ENCODE peak calls at places on chromosomes 16 and 17, in four cellular contexts. M is CD4-positive, alpha-beta memory T cell; V is fibroblast of lung; D is neural progenitor cell. P is an unnamed sample.
A peak's percentile ranks its signal among the peaks of the same experiment; 100 is the strongest.

GRCh38 chr17:28686296-28686695 is 24.3 kb downstream of the SUPT6H start:
- DNase-seq in V (no peak), M (no peak), D (no peak), P (no peak)

GRCh38 chr16:4372578-4373355 is 1.1 kb downstream of the VASN start:
- DNase-seq in M (no peak), V (no peak), D (peak; percentile 47), P (no peak)

GRCh38 chr17:77738666-77739531 is 219.6 kb upstream of the TNRC6C start:
- DNase-seq in D (no peak), V (no peak), M (no peak), P (no peak)

GRCh38 chr16:65062736-65063583 is 58.9 kb downstream of the CDH11 start:
- DNase-seq in V (peak; percentile 81), D (no peak), M (no peak), P (no peak)

GRCh38 chr17:40791116-40791515 is 8.6 kb downstream of the KRT28 start:
- DNase-seq in M (no peak), V (no peak), D (no peak), P (no peak)

GRCh38 chr16:69885722-69886121 is 65.4 kb upstream of the CLEC18A start:
- DNase-seq in D (no peak), M (no peak), V (no peak), P (no peak)

GRCh38 chr16:85913688-85914422 is 14.9 kb downstream of the IRF8 start:
- DNase-seq in D (peak; percentile 52), M (no peak), V (no peak), P (no peak)

GRCh38 chr17:75845933-75846700 is 1.9 kb upstream of the UNC13D start:
- DNase-seq in D (no peak), M (no peak), V (no peak), P (no peak)

GRCh38 chr16:8026450-8026849 is 563.9 kb downstream of the TMEM114 start:
- DNase-seq in D (peak; percentile 53), M (no peak), V (no peak), P (no peak)

GRCh38 chr17:45895304-45895968 is 1.1 kb downstream of the MAPT start:
- DNase-seq in V (peak; percentile 6), M (peak; percentile 47), D (peak; percentile 73), P (no peak)

GRCh38 chr17:39601758-39602532 is 5.8 kb downstream of the NEUROD2 start:
- DNase-seq in M (no peak), D (peak; percentile 57), V (no peak), P (no peak)

GRCh38 chr16:11639925-11640899 is 28.0 kb upstream of the SNN start:
- DNase-seq in D (peak; percentile 45), V (peak; percentile 100), M (no peak), P (no peak)

GRCh38 chr16:16945207-16945606 is 525.6 kb downstream of the XYLT1 start:
- DNase-seq in V (no peak), D (no peak), M (no peak), P (peak; percentile 83)

GRCh38 chr17:76515291-76515949 is 14.2 kb upstream of the RHBDF2 start:
- DNase-seq in D (no peak), M (peak; percentile 95), V (peak; percentile 96), P (peak; percentile 82)

GRCh38 chr16:23494188-23494587 is 16.1 kb downstream of the GGA2 start:
- DNase-seq in M (no peak), D (no peak), V (no peak), P (no peak)

GRCh38 chr17:67920212-67920611 is 76.1 kb downstream of the C17orf58 start:
- DNase-seq in D (no peak), M (no peak), V (no peak), P (no peak)

GRCh38 chr17:7107795-7108559 is 6.6 kb downstream of the ASGR2 start:
- DNase-seq in M (no peak), V (no peak), D (no peak), P (no peak)

GRCh38 chr16:79651363-79651762 is 50.8 kb upstream of the MAF start:
- DNase-seq in M (no peak), V (peak; percentile 90), D (no peak), P (no peak)

GRCh38 chr17:71472809-71473789 is 647.7 kb upstream of the SOX9 start:
- DNase-seq in M (no peak), V (peak; percentile 78), D (peak; percentile 81), P (no peak)

GRCh38 chr17:935485-935884 is 44.1 kb downstream of the NXN start:
- DNase-seq in V (no peak), M (no peak), D (no peak), P (no peak)

GRCh38 chr17:64028874-64029464 is 8.5 kb upstream of the ICAM2 start:
- DNase-seq in D (peak; percentile 72), V (peak; percentile 73), M (peak; percentile 75), P (peak; percentile 92)

GRCh38 chr16:64356267-64356666 is 765.6 kb downstream of the CDH11 start:
- DNase-seq in V (peak; percentile 87), D (no peak), M (no peak), P (no peak)

GRCh38 chr17:52027620-52028019 is 130.9 kb downstream of the CA10 start:
- DNase-seq in V (no peak), D (no peak), M (no peak), P (no peak)

GRCh38 chr16:59021751-59022150 is 287.6 kb upstream of the GOT2 start:
- DNase-seq in V (peak; percentile 44), D (no peak), M (no peak), P (no peak)

GRCh38 chr16:6643083-6643686 is 689.5 kb upstream of the RBFOX1 start:
- DNase-seq in M (no peak), V (peak; percentile 59), D (peak; percentile 59), P (no peak)

GRCh38 chr16:65212240-65212639 is 90.4 kb upstream of the CDH11 start:
- DNase-seq in V (no peak), D (no peak), M (no peak), P (no peak)

GRCh38 chr16:57089406-57089805 is 3.0 kb upstream of the CPNE2 start:
- DNase-seq in V (no peak), M (no peak), D (no peak), P (no peak)
- H3K27ac ChIP-seq in V (no peak overlapping the region), M (no peak overlapping the region), D (no peak overlapping the region), P (no peak overlapping the region)

GRCh38 chr17:37816951-37817350 is 72.1 kb upstream of the HNF1B start:
- DNase-seq in D (no peak), V (peak; percentile 53), M (no peak), P (no peak)

GRCh38 chr17:37820313-37821024 is 75.6 kb upstream of the HNF1B start:
- DNase-seq in V (no peak), M (no peak), D (no peak), P (no peak)

GRCh38 chr17:37818689-37819088 is 73.8 kb upstream of the HNF1B start:
- DNase-seq in V (no peak), D (no peak), M (no peak), P (no peak)

GRCh38 chr17:37824534-37825485 is 80.0 kb upstream of the HNF1B start:
- DNase-seq in V (peak; percentile 62), D (no peak), M (no peak), P (no peak)

DNA sequence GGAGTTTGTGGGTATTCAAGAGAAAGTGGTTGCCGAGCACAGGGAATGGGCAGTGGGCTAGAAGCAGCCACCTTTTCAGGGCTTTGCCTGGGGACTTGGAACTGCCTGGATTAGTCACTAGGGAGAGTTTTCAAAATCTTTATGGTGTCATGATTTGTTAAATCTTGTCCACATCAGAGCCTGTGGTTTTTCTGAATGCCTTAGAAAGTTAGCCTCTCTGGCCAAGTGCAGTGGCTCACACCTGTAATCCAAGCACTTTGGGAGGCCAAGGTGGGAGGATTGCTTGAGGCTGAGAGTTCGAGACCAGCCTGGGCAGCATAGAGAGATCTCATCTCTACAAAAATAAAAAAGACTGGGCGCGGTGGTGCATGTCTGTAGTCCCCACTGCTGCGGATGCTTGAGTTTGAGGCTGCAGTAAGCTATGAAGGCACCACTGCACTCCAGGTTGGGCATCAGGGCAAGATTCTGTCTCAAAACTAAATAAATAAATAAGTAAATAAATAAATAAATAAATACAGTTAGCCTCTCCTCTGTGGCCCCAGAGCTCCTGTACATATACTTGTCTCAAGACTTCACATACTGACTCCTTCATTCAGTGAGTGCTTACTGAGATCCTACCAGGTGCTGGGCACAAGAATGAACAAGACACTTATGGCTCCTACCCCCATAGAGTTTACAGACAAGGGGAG is 76.3 kb upstream of the HNF1B start:
- DNase-seq in M (no peak), V (no peak), D (no peak), P (no peak)
- H3K27ac ChIP-seq in M (no peak overlapping the region), V (no peak overlapping the region), D (no peak overlapping the region), P (no peak overlapping the region)

DNA sequence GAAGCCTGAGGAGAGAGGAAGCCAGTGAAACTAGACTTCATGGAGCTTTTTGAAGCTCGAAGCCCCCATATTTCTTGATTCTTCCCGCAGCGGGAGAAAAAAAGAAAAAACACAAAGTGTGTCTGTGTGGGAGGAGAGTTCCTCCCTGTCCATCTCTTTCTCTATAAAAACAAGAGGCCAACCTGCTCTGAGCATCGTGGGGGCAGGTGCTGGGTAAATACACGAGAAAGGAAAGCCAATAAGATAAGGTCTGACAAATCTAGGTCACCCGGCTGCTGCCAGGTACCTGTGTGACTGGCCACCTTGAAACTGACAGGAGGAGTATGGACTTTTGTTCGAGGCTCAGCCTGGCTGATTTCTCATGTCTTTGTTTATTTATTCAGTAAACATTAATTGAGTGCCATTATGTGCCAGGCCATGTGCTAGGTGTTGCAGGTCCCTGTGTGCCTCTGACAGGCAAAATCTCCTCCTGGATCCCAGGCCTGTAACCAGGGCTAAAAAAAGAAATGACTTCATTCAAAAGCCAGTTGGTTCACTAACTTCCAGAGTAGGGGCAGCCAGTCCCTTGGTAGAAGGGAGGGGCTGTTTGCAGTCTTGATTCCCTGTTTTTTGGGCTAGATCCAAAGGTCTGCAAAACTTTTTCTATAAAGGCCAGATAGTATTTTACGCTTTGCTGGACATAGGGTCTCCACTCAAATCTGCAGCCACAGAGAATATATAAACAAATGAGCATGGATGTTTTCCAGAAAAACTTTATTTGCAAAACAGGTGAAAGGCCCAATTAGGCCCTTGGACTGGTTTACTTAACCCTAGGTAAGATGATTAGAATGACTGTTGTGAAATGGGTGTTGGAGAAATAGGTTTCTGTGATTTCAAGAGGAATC is 35.6 kb downstream of the YPEL2 start:
- DNase-seq in V (peak; percentile 75), M (peak; percentile 49), D (no peak), P (peak; percentile 83)
- H3K27ac ChIP-seq in V (no peak overlapping the region), M (peak overlapping the region; percentile 54), D (peak overlapping the region; percentile 99), P (peak overlapping the region; percentile 57)

DNA sequence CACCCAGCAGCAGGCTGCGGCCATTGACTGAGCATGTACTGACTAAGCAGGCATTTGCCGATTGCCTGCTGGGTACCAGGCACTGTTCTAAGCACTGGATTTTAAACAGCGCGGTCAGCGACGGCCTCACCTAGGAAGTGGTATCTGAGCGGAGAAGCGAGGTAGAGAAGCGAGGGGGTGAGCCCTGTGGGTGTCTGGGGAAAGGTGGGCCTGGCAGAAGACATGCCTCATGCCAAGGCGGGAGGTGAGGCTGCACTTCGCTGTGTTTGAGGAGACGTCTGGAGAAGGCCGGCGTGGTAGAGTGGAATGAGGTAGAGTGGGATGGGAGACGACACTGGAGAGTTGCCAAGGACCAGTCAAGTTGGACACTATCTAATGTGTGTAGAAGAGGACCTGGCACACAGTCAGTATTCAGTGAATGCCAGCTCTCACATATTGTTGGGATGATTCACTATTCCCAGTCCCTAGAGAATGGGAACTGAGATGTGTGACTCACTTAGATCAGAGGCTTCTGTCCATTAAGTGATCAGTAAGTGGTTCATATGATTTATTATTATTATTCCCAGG is 14.4 kb downstream of the SYCE1L start:
- DNase-seq in M (no peak), D (no peak), V (peak; percentile 83), P (no peak)
- H3K27ac ChIP-seq in M (no peak overlapping the region), D (no peak overlapping the region), V (no peak overlapping the region), P (no peak overlapping the region)